ENCODE peak calls at places on chromosome 17, in six cellular contexts. T, N, K, S, U and R are unnamed samples.

GRCh38 chr17:79982986-79983385 is 52.7 kb downstream of the TBC1D16 start:
- DNase-seq in T (no peak), N (no peak), K (no peak), S (no peak), U (no peak), R (no peak)

GRCh38 chr17:81053043-81053970 is 18.4 kb downstream of the BAIAP2 start:
- DNase-seq in T (no peak), N (no peak), K (no peak), S (peak; percentile 32), U (no peak), R (no peak)

GRCh38 chr17:63961355-63962207 is 11.1 kb downstream of the SCN4A start:
- DNase-seq in T (peak; percentile 76), N (no peak), K (peak; percentile 49), S (peak; percentile 76), U (no peak), R (no peak)

GRCh38 chr17:64739316-64740058 is 77.4 kb upstream of the SMURF2 start:
- DNase-seq in T (no peak), N (no peak), K (no peak), S (peak; percentile 20), U (no peak), R (no peak)

GRCh38 chr17:80951121-80952090 is 40.2 kb upstream of the CHMP6 start:
- DNase-seq in T (peak; percentile 36), N (no peak), K (peak; percentile 32), S (no peak), U (no peak), R (no peak)

GRCh38 chr17:59466943-59467801 is 98.2 kb upstream of the DHX40 start:
- DNase-seq in T (no peak), N (no peak), K (no peak), S (no peak), U (no peak), R (no peak)

GRCh38 chr17:82372063-82372590 is 562 bp downstream of the UTS2R start:
- DNase-seq in T (no peak), N (no peak), K (no peak), S (no peak), U (no peak), R (no peak)

GRCh38 chr17:43324205-43324893 is 74.4 kb upstream of the ARL4D start:
- DNase-seq in T (no peak), N (no peak), K (no peak), S (no peak), U (no peak), R (no peak)

GRCh38 chr17:8939496-8940334 is 25.8 kb downstream of the PIK3R5 start:
- DNase-seq in T (no peak), N (no peak), K (no peak), S (no peak), U (no peak), R (no peak)

GRCh38 chr17:68346448-68346847 is 55.2 kb downstream of the ARSG start:
- DNase-seq in T (peak; percentile 45), N (no peak), K (peak; percentile 88), S (no peak), U (peak; percentile 95), R (peak; percentile 98)

GRCh38 chr17:68399638-68400403 is 57.5 kb downstream of the WIPI1 start:
- DNase-seq in T (peak; percentile 35), N (no peak), K (peak; percentile 45), S (no peak), U (peak; percentile 28), R (no peak)

GRCh38 chr17:7839199-7839889 is 5.3 kb downstream of the KDM6B start:
- DNase-seq in T (no peak), N (no peak), K (no peak), S (no peak), U (no peak), R (peak; percentile 87)

GRCh38 chr17:63911657-63912100 is 621 bp upstream of the CSHL1 start:
- DNase-seq in T (no peak), N (no peak), K (peak; percentile 74), S (peak; percentile 49), U (no peak), R (no peak)

GRCh38 chr17:44546711-44547606 is 10.3 kb upstream of the FZD2 start:
- DNase-seq in T (no peak), N (no peak), K (no peak), S (peak; percentile 27), U (peak; percentile 25), R (no peak)

GRCh38 chr17:27768858-27769410 is 31.4 kb downstream of the NOS2 start:
- DNase-seq in T (no peak), N (no peak), K (no peak), S (no peak), U (no peak), R (no peak)

GRCh38 chr17:7559307-7560171 is 989 bp downstream of the TNFSF13 start:
- DNase-seq in T (no peak), N (no peak), K (no peak), S (no peak), U (no peak), R (no peak)

GRCh38 chr17:303161-303560 is 49.4 kb downstream of the RPH3AL start:
- DNase-seq in T (no peak), N (no peak), K (no peak), S (no peak), U (no peak), R (no peak)

GRCh38 chr17:77128895-77129567 is 11.7 kb upstream of the SEC14L1 start:
- DNase-seq in T (no peak), N (no peak), K (no peak), S (peak; percentile 49), U (no peak), R (no peak)

GRCh38 chr17:17300624-17301568 is 2.3 kb upstream of the NT5M start:
- DNase-seq in T (no peak), N (no peak), K (peak; percentile 60), S (peak; percentile 36), U (no peak), R (no peak)

GRCh38 chr17:50191070-50192045 is 10.1 kb downstream of the COL1A1 start:
- DNase-seq in T (no peak), N (no peak), K (no peak), S (no peak), U (no peak), R (no peak)

GRCh38 chr17:42067371-42068180 is 17.2 kb upstream of the C17orf113 start:
- DNase-seq in T (peak; percentile 73), N (no peak), K (peak; percentile 79), S (peak; percentile 61), U (no peak), R (no peak)

GRCh38 chr17:62870581-62870964 is 62.5 kb upstream of the MARCHF10 start:
- DNase-seq in T (no peak), N (no peak), K (no peak), S (no peak), U (no peak), R (no peak)

GRCh38 chr17:35898283-35899070 is 18.3 kb upstream of the CCL5 start:
- DNase-seq in T (peak; percentile 61), N (no peak), K (peak; percentile 78), S (no peak), U (peak; percentile 63), R (peak; percentile 63)

GRCh38 chr17:45848868-45849535 is 4.3 kb downstream of the SPPL2C start:
- DNase-seq in T (no peak), N (no peak), K (no peak), S (no peak), U (no peak), R (no peak)

GRCh38 chr17:57607553-57608120 is 137.5 kb downstream of the CCDC182 start:
- DNase-seq in T (no peak), N (no peak), K (peak; percentile 35), S (no peak), U (no peak), R (no peak)

GRCh38 chr17:79053251-79053925 is 21.2 kb upstream of the ENGASE start:
- DNase-seq in T (no peak), N (no peak), K (no peak), S (no peak), U (no peak), R (no peak)

GRCh38 chr17:46979023-46979870 is at the start of gene RPRML:
- DNase-seq in T (no peak), N (no peak), K (peak; percentile 45), S (peak; percentile 27), U (no peak), R (no peak)

GRCh38 chr17:82867763-82868325 is 28.0 kb upstream of the ZNF750 start:
- DNase-seq in T (no peak), N (no peak), K (no peak), S (no peak), U (no peak), R (no peak)

GRCh38 chr17:77420804-77421634 is 280.2 kb downstream of the SEC14L1 start:
- DNase-seq in T (no peak), N (no peak), K (peak; percentile 55), S (no peak), U (peak; percentile 63), R (no peak)

GRCh38 chr17:3603870-3604259 is 5.3 kb downstream of the TRPV1 start:
- DNase-seq in T (no peak), N (no peak), K (no peak), S (no peak), U (no peak), R (no peak)

GRCh38 chr17:67018429-67019125 is 25.8 kb upstream of the CACNG1 start:
- DNase-seq in T (no peak), N (no peak), K (no peak), S (no peak), U (no peak), R (no peak)

GRCh38 chr17:7767425-7768021 is 50.0 kb downstream of the DNAH2 start:
- DNase-seq in T (no peak), N (no peak), K (no peak), S (no peak), U (no peak), R (no peak)

GRCh38 chr17:57463103-57463885 is 207.0 kb downstream of the MSI2 start:
- DNase-seq in T (no peak), N (no peak), K (peak; percentile 52), S (no peak), U (no peak), R (no peak)

GRCh38 chr17:19513897-19514488 is 19.7 kb upstream of the SLC47A1 start:
- DNase-seq in T (peak; percentile 67), N (peak; percentile 29), K (peak; percentile 74), S (peak; percentile 82), U (no peak), R (no peak)